ENCODE peak calls at places on chromosomes 2 and 18, in nine cellular contexts. S, Z, F, A, J, P, L, Y and N are unnamed samples. For H3K9me3, the result is how much of the 10 kb centered on the place peaks cover.

GRCh38 chr2:216733046-216733445 is 37.7 kb upstream of the IGFBP5 start:
- DNase-seq in S (no peak), Z (no peak), F (no peak), A (no peak), J (no peak), P (no peak), L (no peak), Y (no peak), N (no peak)

GRCh38 chr2:227826563-227826962 is 12.9 kb downstream of the CCL20 start:
- DNase-seq in S (no peak), Z (no peak), F (no peak), A (no peak), J (no peak), P (no peak), L (no peak), Y (no peak), N (no peak)

GRCh38 chr2:143410097-143410897 is 281.1 kb downstream of the ARHGAP15 start:
- DNase-seq in S (no peak), Z (no peak), F (no peak), A (no peak), J (no peak), P (no peak), L (no peak), Y (no peak), N (no peak)

GRCh38 chr2:54871457-54872103 is 148.1 kb downstream of the EML6 start:
- DNase-seq in S (no peak), Z (no peak), F (no peak), A (no peak), J (no peak), P (no peak), L (no peak), Y (no peak), N (no peak)

GRCh38 chr2:6694555-6694954 is 171.2 kb downstream of the CMPK2 start:
- DNase-seq in S (no peak), Z (no peak), F (no peak), A (no peak), J (no peak), P (no peak), L (no peak), Y (no peak), N (no peak)

GRCh38 chr18:31825772-31826171 is 65.1 kb upstream of the SLC25A52 start:
- DNase-seq in S (peak), Z (no peak), F (no peak), A (no peak), J (no peak), P (no peak), L (no peak), Y (no peak), N (peak)

GRCh38 chr2:85523906-85524566 is 14.9 kb upstream of the MAT2A start:
- DNase-seq in S (no peak), Z (no peak), F (no peak), A (no peak), J (no peak), P (no peak), L (no peak), Y (no peak), N (no peak)

GRCh38 chr2:70496819-70497218 is 56.8 kb downstream of the TGFA start:
- DNase-seq in S (no peak), Z (no peak), F (no peak), A (no peak), J (no peak), P (no peak), L (no peak), Y (no peak), N (no peak)

GRCh38 chr2:193549661-193550060 is 1354.9 kb upstream of the TMEFF2 start:
- DNase-seq in S (no peak), Z (no peak), F (no peak), A (no peak), J (no peak), P (no peak), L (no peak), Y (no peak), N (no peak)

GRCh38 chr2:216724190-216724589 is 28.8 kb upstream of the IGFBP5 start:
- DNase-seq in S (no peak), Z (no peak), F (no peak), A (no peak), J (no peak), P (no peak), L (no peak), Y (no peak), N (no peak)

GRCh38 chr2:215747244-215747620 is 266.1 kb downstream of the MREG start:
- DNase-seq in S (no peak), Z (no peak), F (no peak), A (no peak), J (no peak), P (no peak), L (no peak), Y (no peak), N (no peak)

GRCh38 chr2:98185801-98186200 is 98.8 kb downstream of the VWA3B start:
- DNase-seq in S (no peak), Z (no peak), F (no peak), A (no peak), J (no peak), P (no peak), L (no peak), Y (no peak), N (no peak)

GRCh38 chr2:109703076-109703475 is 88.9 kb downstream of the SOWAHC start:
- DNase-seq in S (no peak), Z (no peak), F (no peak), A (no peak), J (no peak), P (no peak), L (no peak), Y (no peak), N (no peak)

GRCh38 chr2:206343144-206343543 is 68.7 kb downstream of the ZDBF2 start:
- DNase-seq in S (no peak), Z (no peak), F (no peak), A (no peak), J (no peak), P (no peak), L (no peak), Y (no peak), N (no peak)

GRCh38 chr2:121285077-121285449 is at the start of gene TFCP2L1:
- DNase-seq in S (no peak), Z (no peak), F (peak), A (no peak), J (no peak), P (peak), L (no peak), Y (no peak), N (no peak)

GRCh38 chr2:74902281-74902860 is 56.1 kb upstream of the POLE4 start:
- DNase-seq in S (no peak), Z (no peak), F (no peak), A (no peak), J (no peak), P (no peak), L (peak), Y (no peak), N (no peak)

GRCh38 chr2:156379069-156379468 is 46.5 kb upstream of the NR4A2 start:
- DNase-seq in S (no peak), Z (no peak), F (no peak), A (no peak), J (no peak), P (no peak), L (no peak), Y (no peak), N (no peak)

GRCh38 chr2:107817378-107817777 is 9.3 kb upstream of the RGPD4 start:
- DNase-seq in S (no peak), Z (no peak), F (no peak), A (no peak), J (no peak), P (no peak), L (no peak), Y (no peak), N (no peak)

GRCh38 chr18:5542393-5543035 is 1.3 kb downstream of the EPB41L3 start:
- DNase-seq in S (no peak), Z (peak), F (peak), A (no peak), J (no peak), P (no peak), L (no peak), Y (peak), N (no peak)

GRCh38 chr2:234852941-234853340 is 98.9 kb upstream of the SH3BP4 start:
- DNase-seq in S (no peak), Z (no peak), F (no peak), A (no peak), J (no peak), P (no peak), L (no peak), Y (no peak), N (no peak)

GRCh38 chr2:15673919-15674636 is 82.4 kb downstream of the DDX1 start:
- DNase-seq in S (no peak), Z (no peak), F (peak), A (no peak), J (no peak), P (no peak), L (no peak), Y (no peak), N (no peak)

GRCh38 chr2:205692095-205692494 is 9.8 kb downstream of the NRP2 start:
- DNase-seq in S (no peak), Z (no peak), F (no peak), A (no peak), J (no peak), P (no peak), L (no peak), Y (no peak), N (no peak)

GRCh38 chr2:225008935-225009334 is 33.3 kb downstream of the DOCK10 start:
- DNase-seq in S (peak), Z (no peak), F (peak), A (no peak), J (no peak), P (peak), L (no peak), Y (no peak), N (peak)

GRCh38 chr18:75654928-75655745 is 227.6 kb upstream of the SMIM21 start:
- DNase-seq in S (peak), Z (no peak), F (peak), A (peak), J (no peak), P (no peak), L (no peak), Y (peak), N (no peak)

GRCh38 chr18:11995445-11996189 is 14.3 kb downstream of the IMPA2 start:
- DNase-seq in S (no peak), Z (peak), F (peak), A (peak), J (peak), P (peak), L (no peak), Y (peak), N (peak)

GRCh38 chr2:45964226-45964841 is 312.9 kb downstream of the PRKCE start:
- DNase-seq in S (no peak), Z (peak), F (peak), A (peak), J (no peak), P (no peak), L (no peak), Y (peak), N (no peak)

GRCh38 chr2:98394595-98395153 is 48.4 kb downstream of the CNGA3 start:
- DNase-seq in S (peak), Z (no peak), F (no peak), A (no peak), J (no peak), P (no peak), L (peak), Y (no peak), N (no peak)

GRCh38 chr2:85649201-85650190 is 18.5 kb downstream of the SFTPB start:
- DNase-seq in S (no peak), Z (no peak), F (no peak), A (no peak), J (no peak), P (no peak), L (no peak), Y (no peak), N (no peak)

GRCh38 chr2:26692814-26693286 is 328 bp downstream of the KCNK3 start:
- DNase-seq in S (peak), Z (no peak), F (no peak), A (no peak), J (no peak), P (no peak), L (no peak), Y (no peak), N (no peak)

GRCh38 chr2:217294818-217295217 is 435.0 kb upstream of the TNP1 start:
- DNase-seq in S (no peak), Z (no peak), F (no peak), A (no peak), J (no peak), P (no peak), L (no peak), Y (no peak), N (no peak)

GRCh38 chr18:21479721-21480120 is 120.8 kb downstream of the ESCO1 start:
- DNase-seq in S (no peak), Z (no peak), F (no peak), A (no peak), J (no peak), P (no peak), L (no peak), Y (no peak), N (no peak)

GRCh38 chr18:48813833-48814489 is 136.8 kb downstream of the SMAD7 start:
- DNase-seq in S (no peak), Z (peak), F (peak), A (peak), J (peak), P (no peak), L (peak), Y (peak), N (no peak)

GRCh38 chr2:37020887-37021796 is 54.8 kb upstream of the STRN start:
- DNase-seq in S (no peak), Z (no peak), F (no peak), A (peak), J (no peak), P (no peak), L (no peak), Y (no peak), N (no peak)

GRCh38 chr2:157784169-157784822 is 91.8 kb downstream of the ACVR1 start:
- DNase-seq in S (no peak), Z (peak), F (peak), A (no peak), J (no peak), P (no peak), L (no peak), Y (no peak), N (no peak)

GRCh38 chr18:77223221-77223639 is 26.4 kb upstream of the GALR1 start:
- DNase-seq in S (no peak), Z (no peak), F (no peak), A (no peak), J (no peak), P (no peak), L (no peak), Y (no peak), N (no peak)

GRCh38 chr2:105329561-105330495 is at the start of gene TGFBRAP1:
- DNase-seq in S (no peak), Z (peak), F (peak), A (no peak), J (no peak), P (peak), L (no peak), Y (peak), N (peak)

GRCh38 chr2:223870840-223871618 is 33.6 kb upstream of the AP1S3 start:
- DNase-seq in S (no peak), Z (no peak), F (no peak), A (no peak), J (no peak), P (no peak), L (no peak), Y (no peak), N (no peak)

GRCh38 chr2:236642125-236642524 is 72.5 kb downstream of the ACKR3 start:
- DNase-seq in S (no peak), Z (peak), F (no peak), A (peak), J (no peak), P (no peak), L (no peak), Y (no peak), N (no peak)
- H3K9me3 ChIP-seq in S (under half), Z (under half), F (under half), A (under half), J (under half), P (under half), L (under half), Y (under half), N (under half)

DNA sequence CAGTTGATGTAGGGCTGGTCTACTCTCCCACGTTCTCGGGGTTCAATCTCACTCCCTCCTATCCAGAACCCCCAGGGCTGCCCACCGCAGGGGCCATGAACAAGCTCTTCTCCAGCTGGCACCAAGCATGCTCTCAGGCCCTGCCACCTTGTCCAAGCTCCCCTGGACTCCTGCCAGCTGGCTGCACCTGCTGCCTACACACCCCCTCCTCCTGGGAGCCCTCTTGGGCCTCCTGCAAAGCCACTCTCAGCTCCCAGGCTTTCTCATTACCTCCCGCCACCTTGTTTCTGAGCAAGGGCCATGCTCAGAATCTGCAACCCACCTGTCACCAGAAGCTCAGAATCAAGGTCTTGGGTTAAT is 56.0 kb downstream of the HDAC4 start:
- DNase-seq in S (no peak), Z (no peak), F (peak), A (no peak), J (no peak), P (no peak), L (peak), Y (peak), N (no peak)
- H3K9me3 ChIP-seq in S (under half), Z (under half), F (under half), A (under half), J (under half), P (under half), L (under half), Y (under half), N (under half)

DNA sequence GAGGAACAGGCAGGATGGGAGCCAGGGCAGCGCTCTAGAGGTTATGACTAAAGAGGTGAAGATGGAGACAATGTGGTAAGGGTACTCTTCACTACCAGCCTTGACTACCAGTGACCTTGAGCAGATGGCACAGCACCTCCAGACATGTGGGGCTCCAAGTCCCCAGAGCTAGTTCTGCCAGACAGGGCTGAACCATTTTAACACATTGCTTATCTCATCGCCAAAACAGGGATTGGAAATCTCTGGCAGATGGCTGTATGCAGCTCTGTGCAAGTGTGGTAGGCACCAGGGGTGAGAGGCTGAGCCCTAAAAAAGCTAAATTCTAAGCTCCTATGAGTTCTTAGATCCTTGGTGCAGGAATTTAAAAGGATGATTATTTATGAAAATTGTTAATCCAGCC is 41.3 kb downstream of the FSHR start:
- DNase-seq in S (no peak), Z (no peak), F (no peak), A (no peak), J (no peak), P (no peak), L (no peak), Y (no peak), N (no peak)
- H3K9me3 ChIP-seq in S (under half), Z (under half), F (under half), A (under half), J (under half), P (under half), L (under half), Y (under half), N (under half)

DNA sequence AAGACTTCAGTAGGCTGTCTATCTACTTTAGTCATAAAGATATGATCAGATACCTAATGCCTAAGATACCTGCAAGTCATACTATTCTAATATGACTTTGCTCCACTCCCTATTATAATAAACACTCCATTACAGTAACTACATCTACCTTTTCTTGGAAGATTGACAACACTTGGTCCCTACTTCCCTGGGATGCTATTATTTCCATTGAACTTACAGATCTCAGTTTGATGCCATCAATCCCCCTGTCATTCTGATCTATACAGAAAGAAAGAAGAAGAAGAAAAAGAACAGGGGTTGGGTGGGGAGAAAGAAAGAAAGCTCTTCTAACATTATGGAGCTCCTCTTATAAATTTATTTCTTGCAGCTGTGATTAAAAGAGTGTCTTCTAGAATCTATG is 889.1 kb upstream of the NRXN1 start:
- DNase-seq in S (no peak), Z (no peak), F (no peak), A (no peak), J (no peak), P (no peak), L (no peak), Y (no peak), N (no peak)
- H3K9me3 ChIP-seq in S (under half), Z (under half), F (under half), A (under half), J (under half), P (under half), L (under half), Y (under half), N (under half)